ENCODE peak calls at places on chromosomes 13 and 19, in four cellular contexts. One of them, this sample, is unnamed.
A peak's percentile ranks its signal among the peaks of the same experiment; 100 is the strongest.

GRCh38 chr13:73599232-73600128 is 534.7 kb downstream of the KLF12 start:
- DNase-seq in A549: no peak
- DNase-seq in WERI-Rb-1: no peak
- DNase-seq in PC-9: no peak
- DNase-seq in this sample: no peak

GRCh38 chr19:34145741-34146202 is 26.5 kb upstream of the LSM14A start:
- DNase-seq in A549: peak; percentile 75
- DNase-seq in WERI-Rb-1: peak; percentile 47
- DNase-seq in PC-9: peak; percentile 44
- DNase-seq in this sample: no peak

GRCh38 chr19:33813391-33814101 is 16.9 kb downstream of the KCTD15 start:
- DNase-seq in A549: no peak
- DNase-seq in WERI-Rb-1: no peak
- DNase-seq in PC-9: no peak
- DNase-seq in this sample: no peak

GRCh38 chr13:89212186-89212585 is 1541.0 kb downstream of the SLITRK5 start:
- DNase-seq in A549: no peak
- DNase-seq in WERI-Rb-1: no peak
- DNase-seq in PC-9: no peak
- DNase-seq in this sample: no peak

GRCh38 chr19:38059897-38060296 is 152.9 kb downstream of the SIPA1L3 start:
- DNase-seq in PC-9: no peak
- DNase-seq in WERI-Rb-1: no peak
- DNase-seq in A549: no peak
- DNase-seq in this sample: no peak

GRCh38 chr13:20191311-20191901 is 1.3 kb downstream of the GJB2 start:
- DNase-seq in WERI-Rb-1: no peak
- DNase-seq in PC-9: peak; percentile 16
- DNase-seq in A549: no peak
- DNase-seq in this sample: peak; percentile 34

GRCh38 chr19:49150106-49150943 is 4.9 kb downstream of the HRC start:
- DNase-seq in A549: peak; percentile 85
- DNase-seq in PC-9: peak; percentile 85
- DNase-seq in WERI-Rb-1: peak; percentile 93
- DNase-seq in this sample: peak; percentile 90

GRCh38 chr19:5138606-5139594 is 170.0 kb downstream of the KDM4B start:
- DNase-seq in PC-9: no peak
- DNase-seq in WERI-Rb-1: no peak
- DNase-seq in A549: no peak
- DNase-seq in this sample: peak; percentile 66

GRCh38 chr13:97018029-97018819 is 23.9 kb upstream of the OXGR1 start:
- DNase-seq in WERI-Rb-1: peak; percentile 52
- DNase-seq in A549: peak; percentile 46
- DNase-seq in PC-9: peak; percentile 30
- DNase-seq in this sample: no peak

GRCh38 chr13:46893820-46894533 is 2.9 kb downstream of the HTR2A start:
- DNase-seq in A549: peak; percentile 19
- DNase-seq in PC-9: peak; percentile 52
- DNase-seq in WERI-Rb-1: peak; percentile 49
- DNase-seq in this sample: peak; percentile 83

GRCh38 chr13:36163809-36164308 is 32.7 kb upstream of the DCLK1 start:
- DNase-seq in A549: no peak
- DNase-seq in PC-9: peak; percentile 76
- DNase-seq in WERI-Rb-1: peak; percentile 45
- DNase-seq in this sample: peak; percentile 51

GRCh38 chr13:72820898-72821279 is 39.0 kb downstream of the PIBF1 start:
- DNase-seq in WERI-Rb-1: no peak
- DNase-seq in A549: no peak
- DNase-seq in PC-9: no peak
- DNase-seq in this sample: no peak

GRCh38 chr13:43572601-43573360 is 214.0 kb downstream of the ENOX1 start:
- DNase-seq in PC-9: peak; percentile 19
- DNase-seq in A549: no peak
- DNase-seq in WERI-Rb-1: no peak
- DNase-seq in this sample: no peak

GRCh38 chr13:84831666-84832657 is 949.7 kb upstream of the SLITRK1 start:
- DNase-seq in WERI-Rb-1: no peak
- DNase-seq in PC-9: no peak
- DNase-seq in A549: no peak
- DNase-seq in this sample: no peak

GRCh38 chr19:35045667-35046300 is 4.3 kb downstream of the HPN start:
- DNase-seq in A549: peak; percentile 81
- DNase-seq in WERI-Rb-1: no peak
- DNase-seq in PC-9: no peak
- DNase-seq in this sample: no peak

GRCh38 chr13:114031631-114032030 is 57.8 kb upstream of the C13orf46 start:
- DNase-seq in A549: no peak
- DNase-seq in WERI-Rb-1: no peak
- DNase-seq in PC-9: no peak
- DNase-seq in this sample: peak; percentile 19

GRCh38 chr19:40283414-40284250 is 1.5 kb downstream of the AKT2 start:
- DNase-seq in WERI-Rb-1: no peak
- DNase-seq in PC-9: no peak
- DNase-seq in A549: no peak
- DNase-seq in this sample: no peak

GRCh38 chr19:50639121-50640112 is at the start of gene SYT3:
- DNase-seq in PC-9: peak; percentile 6
- DNase-seq in A549: peak; percentile 55
- DNase-seq in WERI-Rb-1: peak; percentile 83
- DNase-seq in this sample: no peak

GRCh38 chr13:69857188-69857821 is 250.3 kb upstream of the ATXN8OS start:
- DNase-seq in PC-9: no peak
- DNase-seq in A549: peak; percentile 50
- DNase-seq in WERI-Rb-1: no peak
- DNase-seq in this sample: no peak

GRCh38 chr19:44847144-44848035 is 1.3 kb downstream of the NECTIN2 start:
- DNase-seq in PC-9: peak; percentile 80
- DNase-seq in A549: peak; percentile 64
- DNase-seq in WERI-Rb-1: peak; percentile 77
- DNase-seq in this sample: peak; percentile 69

GRCh38 chr13:50713849-50714248 is 129.6 kb downstream of the DLEU7 start:
- DNase-seq in A549: no peak
- DNase-seq in WERI-Rb-1: no peak
- DNase-seq in PC-9: no peak
- DNase-seq in this sample: no peak

GRCh38 chr19:41307954-41308449 is 2.0 kb upstream of the CCDC97 start:
- DNase-seq in A549: no peak
- DNase-seq in WERI-Rb-1: no peak
- DNase-seq in PC-9: no peak
- DNase-seq in this sample: no peak

GRCh38 chr19:2290441-2291184 is 8.6 kb upstream of the PEAK3 start:
- DNase-seq in WERI-Rb-1: no peak
- DNase-seq in A549: no peak
- DNase-seq in PC-9: no peak
- DNase-seq in this sample: no peak

GRCh38 chr13:98044301-98044700 is 90.8 kb downstream of the IPO5 start:
- DNase-seq in WERI-Rb-1: no peak
- DNase-seq in A549: no peak
- DNase-seq in PC-9: no peak
- DNase-seq in this sample: no peak

GRCh38 chr19:53365899-53366493 is 491 bp downstream of the ZNF525 start:
- DNase-seq in PC-9: no peak
- DNase-seq in WERI-Rb-1: peak; percentile 48
- DNase-seq in A549: no peak
- DNase-seq in this sample: peak; percentile 14

GRCh38 chr13:108427355-108427754 is 157.8 kb downstream of the TNFSF13B start:
- DNase-seq in A549: peak; percentile 6
- DNase-seq in PC-9: no peak
- DNase-seq in WERI-Rb-1: no peak
- DNase-seq in this sample: no peak

GRCh38 chr13:33524086-33524485 is 238.5 kb upstream of the STARD13 start:
- DNase-seq in WERI-Rb-1: no peak
- DNase-seq in A549: no peak
- DNase-seq in PC-9: no peak
- DNase-seq in this sample: no peak

GRCh38 chr19:4495471-4495870 is 22.8 kb downstream of the PLIN4 start:
- DNase-seq in PC-9: no peak
- DNase-seq in A549: peak; percentile 41
- DNase-seq in WERI-Rb-1: peak; percentile 50
- DNase-seq in this sample: peak; percentile 53

GRCh38 chr13:66520511-66521390 is 709.4 kb downstream of the PCDH9 start:
- DNase-seq in PC-9: no peak
- DNase-seq in WERI-Rb-1: no peak
- DNase-seq in A549: no peak
- DNase-seq in this sample: no peak

GRCh38 chr19:55545913-55546495 is 661 bp upstream of the SBK3 start:
- DNase-seq in A549: no peak
- DNase-seq in WERI-Rb-1: no peak
- DNase-seq in PC-9: no peak
- DNase-seq in this sample: peak; percentile 86

GRCh38 chr13:73754727-73755292 is 379.4 kb downstream of the KLF12 start:
- DNase-seq in WERI-Rb-1: peak; percentile 20
- DNase-seq in PC-9: peak; percentile 25
- DNase-seq in A549: peak; percentile 46
- DNase-seq in this sample: no peak

DNA sequence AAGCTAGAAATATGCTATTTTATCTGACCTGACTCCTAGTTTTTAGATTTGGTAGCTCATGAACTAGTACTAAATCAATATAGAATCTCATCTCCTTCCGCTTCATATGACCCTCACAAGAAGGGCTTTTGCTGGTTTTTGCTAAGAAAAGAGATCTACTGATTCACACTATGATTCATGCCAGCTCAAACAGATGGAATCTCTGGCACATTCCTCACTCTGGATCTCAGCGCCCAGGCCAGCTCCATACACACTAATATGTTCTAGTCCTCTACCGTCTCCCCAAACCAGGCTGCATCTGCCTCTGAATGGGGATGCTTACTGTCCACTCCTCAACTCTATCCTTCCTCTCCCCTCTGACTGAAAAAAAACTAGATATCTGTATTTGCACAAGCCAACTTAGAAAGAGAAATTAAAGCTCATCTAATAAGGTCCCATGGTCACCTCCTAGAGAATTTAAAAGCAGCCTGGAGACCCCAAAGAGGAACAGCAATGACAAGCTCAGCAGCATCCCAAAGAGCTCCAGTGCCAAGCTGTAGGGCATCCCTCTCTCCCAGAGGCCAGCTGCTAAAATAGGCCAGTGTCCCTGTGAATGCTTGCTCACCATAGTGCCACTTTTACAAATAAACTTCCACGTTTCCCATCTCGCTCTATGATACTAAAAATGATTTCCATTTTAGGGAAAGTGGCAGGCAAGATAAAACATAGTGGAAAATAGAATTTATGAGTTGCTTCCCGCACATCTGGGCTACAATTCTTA is 74.9 kb downstream of the LHFPL6 start:
- DNase-seq in WERI-Rb-1: no peak
- DNase-seq in PC-9: peak; percentile 47
- DNase-seq in A549: peak; percentile 65
- DNase-seq in this sample: no peak
- H3K27ac ChIP-seq in WERI-Rb-1: no peak overlapping the region
- H3K27ac ChIP-seq in PC-9: peak overlapping the region; percentile 30
- H3K27ac ChIP-seq in A549: peak overlapping the region; percentile 54
- H3K27ac ChIP-seq in this sample: no peak overlapping the region

DNA sequence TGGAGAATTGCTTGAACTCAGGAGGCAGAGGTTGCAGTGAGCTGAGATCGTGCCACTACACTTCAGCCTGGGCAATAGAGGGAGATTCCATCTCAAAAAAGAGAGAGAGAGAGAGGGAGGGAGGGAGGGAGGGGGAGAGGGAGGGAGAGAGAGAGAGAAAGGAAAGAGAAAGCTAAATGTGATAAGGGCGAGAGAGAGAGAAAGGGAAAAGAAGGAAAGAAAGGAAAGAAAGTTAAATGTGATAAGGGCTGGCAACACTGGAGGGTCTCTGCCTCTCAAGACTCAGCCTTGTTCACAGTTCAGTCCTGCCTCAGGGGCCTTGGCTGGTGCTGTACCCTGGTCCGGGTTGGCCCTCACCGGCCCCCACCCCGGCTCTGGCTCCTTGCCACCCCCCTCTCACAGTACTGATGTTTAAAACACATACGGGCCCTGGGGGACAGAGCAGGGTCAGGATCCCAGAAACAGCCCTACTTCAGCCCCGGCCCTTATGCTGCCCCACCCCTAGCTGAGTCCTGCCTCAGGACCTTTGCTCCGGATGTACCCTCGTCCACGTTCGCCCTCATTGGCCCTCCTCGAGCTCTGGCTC is 3.5 kb downstream of the MAP1S start:
- DNase-seq in PC-9: no peak
- DNase-seq in WERI-Rb-1: no peak
- DNase-seq in A549: no peak
- DNase-seq in this sample: no peak
- H3K27ac ChIP-seq in PC-9: no peak overlapping the region
- H3K27ac ChIP-seq in WERI-Rb-1: no peak overlapping the region
- H3K27ac ChIP-seq in A549: no peak overlapping the region
- H3K27ac ChIP-seq in this sample: no peak overlapping the region

GRCh38 chr13:27403727-27404385 is 20.6 kb upstream of the GTF3A start:
- DNase-seq in PC-9: no peak
- DNase-seq in WERI-Rb-1: no peak
- DNase-seq in A549: no peak
- DNase-seq in this sample: no peak

GRCh38 chr13:27405521-27406134 is 18.8 kb upstream of the GTF3A start:
- DNase-seq in A549: no peak
- DNase-seq in PC-9: no peak
- DNase-seq in WERI-Rb-1: no peak
- DNase-seq in this sample: no peak

GRCh38 chr13:27401210-27401609 is 23.2 kb upstream of the GTF3A start:
- DNase-seq in PC-9: no peak
- DNase-seq in A549: no peak
- DNase-seq in WERI-Rb-1: no peak
- DNase-seq in this sample: peak; percentile 30

GRCh38 chr13:27404680-27405079 is 19.7 kb upstream of the GTF3A start:
- DNase-seq in A549: no peak
- DNase-seq in WERI-Rb-1: no peak
- DNase-seq in PC-9: no peak
- DNase-seq in this sample: no peak

GRCh38 chr13:27403252-27403678 is 21.2 kb upstream of the GTF3A start:
- DNase-seq in PC-9: no peak
- DNase-seq in WERI-Rb-1: no peak
- DNase-seq in A549: no peak
- DNase-seq in this sample: no peak
- H3K27ac ChIP-seq in PC-9: no peak overlapping the region
- H3K27ac ChIP-seq in WERI-Rb-1: no peak overlapping the region
- H3K27ac ChIP-seq in A549: no peak overlapping the region
- H3K27ac ChIP-seq in this sample: peak overlapping the region; percentile 21

DNA sequence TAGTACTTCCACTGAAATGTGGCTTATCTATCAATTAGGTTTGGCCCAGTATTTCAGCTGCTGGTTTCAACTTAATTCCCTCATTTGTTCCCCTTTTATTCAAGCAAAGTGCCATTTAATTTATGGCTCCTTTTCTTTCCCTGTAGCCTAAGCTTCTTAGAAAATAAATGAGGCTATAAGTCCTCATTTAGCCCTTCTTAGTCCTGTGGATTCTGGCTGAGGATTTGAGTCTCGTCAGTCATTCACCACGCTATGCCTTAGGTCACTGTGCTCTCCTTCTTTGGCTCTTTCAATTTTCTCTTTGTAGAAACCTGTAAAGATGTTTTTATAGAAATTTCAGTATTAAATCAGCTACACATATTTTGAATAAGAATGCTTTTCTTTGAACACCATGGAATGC is 579.1 kb downstream of the GPC6 start:
- DNase-seq in PC-9: no peak
- DNase-seq in A549: no peak
- DNase-seq in WERI-Rb-1: peak; percentile 69
- DNase-seq in this sample: no peak
- H3K27ac ChIP-seq in PC-9: no peak overlapping the region
- H3K27ac ChIP-seq in A549: no peak overlapping the region
- H3K27ac ChIP-seq in WERI-Rb-1: peak overlapping the region; percentile 50
- H3K27ac ChIP-seq in this sample: no peak overlapping the region

This sample was measured in psoas muscle.